ENCODE peak calls at places on chromosomes 3 and 15, in nine cellular contexts. One of them, this sample, is unnamed.

GRCh38 chr3:127822166-127822835 is at the start of gene MGLL:
- DNase-seq in esophagus squamous epithelium: no peak
- DNase-seq in bronchial epithelial cell: peak; percentile 40
- DNase-seq in AG09309: no peak
- DNase-seq in A549: no peak
- DNase-seq in Panc1: no peak
- DNase-seq in GM13976: no peak
- DNase-seq in GM12865: no peak
- DNase-seq in WTC11: peak; percentile 37
- DNase-seq in this sample: peak; percentile 35

GRCh38 chr15:91855684-91856553 is 2.4 kb downstream of the SLCO3A1 start:
- DNase-seq in AG09309: no peak
- DNase-seq in WTC11: peak; percentile 82
- DNase-seq in GM13976: no peak
- DNase-seq in bronchial epithelial cell: peak; percentile 64
- DNase-seq in esophagus squamous epithelium: no peak
- DNase-seq in GM12865: no peak
- DNase-seq in Panc1: no peak
- DNase-seq in A549: peak; percentile 73
- DNase-seq in this sample: no peak

GRCh38 chr3:25033407-25034029 is 394.5 kb upstream of the RARB start:
- DNase-seq in AG09309: no peak
- DNase-seq in WTC11: peak; percentile 59
- DNase-seq in A549: peak; percentile 60
- DNase-seq in bronchial epithelial cell: peak; percentile 35
- DNase-seq in esophagus squamous epithelium: no peak
- DNase-seq in Panc1: peak; percentile 20
- DNase-seq in GM12865: peak; percentile 66
- DNase-seq in GM13976: peak; percentile 25
- DNase-seq in this sample: no peak

GRCh38 chr15:25481208-25481862 is 42.5 kb upstream of the UBE3A start:
- DNase-seq in GM13976: no peak
- DNase-seq in GM12865: no peak
- DNase-seq in AG09309: no peak
- DNase-seq in WTC11: peak; percentile 42
- DNase-seq in bronchial epithelial cell: peak; percentile 68
- DNase-seq in A549: no peak
- DNase-seq in Panc1: no peak
- DNase-seq in esophagus squamous epithelium: no peak
- DNase-seq in this sample: no peak

GRCh38 chr3:134803652-134804051 is 8.6 kb downstream of the EPHB1 start:
- DNase-seq in A549: no peak
- DNase-seq in AG09309: no peak
- DNase-seq in Panc1: no peak
- DNase-seq in GM13976: no peak
- DNase-seq in GM12865: no peak
- DNase-seq in bronchial epithelial cell: no peak
- DNase-seq in WTC11: no peak
- DNase-seq in esophagus squamous epithelium: no peak
- DNase-seq in this sample: no peak

GRCh38 chr3:133763797-133764734 is 17.9 kb downstream of the TF start:
- DNase-seq in WTC11: no peak
- DNase-seq in AG09309: no peak
- DNase-seq in esophagus squamous epithelium: no peak
- DNase-seq in A549: no peak
- DNase-seq in bronchial epithelial cell: no peak
- DNase-seq in GM12865: no peak
- DNase-seq in GM13976: no peak
- DNase-seq in Panc1: no peak
- DNase-seq in this sample: no peak

GRCh38 chr3:140251678-140252077 is 316.7 kb downstream of the CLSTN2 start:
- DNase-seq in bronchial epithelial cell: no peak
- DNase-seq in AG09309: no peak
- DNase-seq in A549: no peak
- DNase-seq in WTC11: no peak
- DNase-seq in esophagus squamous epithelium: no peak
- DNase-seq in GM13976: no peak
- DNase-seq in Panc1: no peak
- DNase-seq in GM12865: no peak
- DNase-seq in this sample: no peak

GRCh38 chr3:157131861-157132260 is 28.1 kb downstream of the CCNL1 start:
- DNase-seq in A549: no peak
- DNase-seq in Panc1: no peak
- DNase-seq in GM12865: no peak
- DNase-seq in esophagus squamous epithelium: no peak
- DNase-seq in GM13976: no peak
- DNase-seq in WTC11: no peak
- DNase-seq in bronchial epithelial cell: peak; percentile 91
- DNase-seq in AG09309: no peak
- DNase-seq in this sample: peak; percentile 41

GRCh38 chr15:42090375-42090774 is 4.0 kb downstream of the PLA2G4D start:
- DNase-seq in A549: no peak
- DNase-seq in WTC11: no peak
- DNase-seq in GM12865: no peak
- DNase-seq in AG09309: no peak
- DNase-seq in Panc1: no peak
- DNase-seq in GM13976: no peak
- DNase-seq in bronchial epithelial cell: no peak
- DNase-seq in esophagus squamous epithelium: no peak
- DNase-seq in this sample: no peak

DNA sequence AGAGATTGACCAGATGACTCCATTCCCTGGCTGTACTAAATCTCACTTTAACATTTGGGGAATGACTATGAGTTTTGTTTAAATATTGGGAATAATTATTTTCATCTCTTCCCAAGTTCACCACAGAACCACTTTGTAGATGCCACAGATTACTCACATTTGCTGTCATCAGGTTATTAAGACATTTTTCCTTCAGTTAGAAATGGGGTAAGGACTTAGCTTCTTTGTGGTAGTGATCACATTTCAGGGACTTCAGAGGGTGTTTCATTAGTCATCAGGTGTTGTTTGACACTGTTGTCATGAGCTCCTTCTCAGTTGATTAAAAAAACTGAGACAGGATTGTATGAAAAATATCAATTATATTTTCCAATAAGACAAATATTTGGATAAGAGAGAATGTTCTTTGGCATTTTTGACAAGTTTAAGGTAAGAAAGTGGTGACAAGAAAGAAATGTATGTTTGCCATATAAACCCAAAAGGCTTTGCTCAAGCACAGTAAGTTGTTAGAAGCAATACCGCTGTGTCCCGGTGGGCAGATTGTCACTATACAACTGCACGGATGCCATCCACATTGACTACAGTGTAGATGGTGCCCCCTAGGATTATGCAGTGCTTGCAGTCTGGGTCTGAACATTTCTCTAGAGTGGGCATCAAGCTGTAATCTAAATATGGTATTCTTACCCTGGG is 22.3 kb downstream of the FBXL2 start:
- DNase-seq in GM12865: no peak
- DNase-seq in bronchial epithelial cell: peak; percentile 95
- DNase-seq in esophagus squamous epithelium: no peak
- DNase-seq in AG09309: peak; percentile 73
- DNase-seq in Panc1: no peak
- DNase-seq in A549: peak; percentile 13
- DNase-seq in WTC11: no peak
- DNase-seq in GM13976: no peak
- DNase-seq in this sample: peak; percentile 81
- TF ChIP-seq CTCF in GM12865: no peak
- TF ChIP-seq CTCF in bronchial epithelial cell: no peak
- TF ChIP-seq CTCF in esophagus squamous epithelium: no peak
- TF ChIP-seq CTCF in AG09309: no peak
- TF ChIP-seq CTCF in Panc1: peak; percentile 6
- TF ChIP-seq CTCF in A549: no peak
- TF ChIP-seq CTCF in WTC11: no peak
- TF ChIP-seq CTCF in GM13976: no peak
- TF ChIP-seq CTCF in this sample: peak; percentile 44

DNA sequence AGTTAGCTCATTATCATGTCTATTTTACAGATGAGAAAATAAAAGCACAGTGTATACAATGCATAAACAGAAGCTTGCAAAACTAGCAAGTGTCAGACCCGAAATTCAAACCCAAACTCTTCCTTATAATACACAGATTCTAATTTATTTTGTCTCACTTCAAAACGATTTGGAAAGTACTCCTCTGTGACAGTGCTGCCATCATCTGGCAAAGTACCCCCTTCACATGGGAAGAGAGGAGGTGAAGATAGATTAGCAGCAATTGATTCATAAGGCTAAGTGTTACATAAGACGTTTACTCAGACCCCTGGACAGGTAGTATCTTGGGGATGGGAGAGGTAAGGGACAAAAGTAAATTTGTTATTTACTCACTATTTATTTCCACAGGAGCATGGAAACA is 744.0 kb upstream of the SGO1 start:
- DNase-seq in esophagus squamous epithelium: no peak
- DNase-seq in WTC11: peak; percentile 33
- DNase-seq in Panc1: no peak
- DNase-seq in A549: no peak
- DNase-seq in AG09309: no peak
- DNase-seq in bronchial epithelial cell: peak; percentile 41
- DNase-seq in GM13976: no peak
- DNase-seq in GM12865: peak; percentile 9
- DNase-seq in this sample: peak; percentile 11
- TF ChIP-seq CTCF in esophagus squamous epithelium: no peak
- TF ChIP-seq CTCF in WTC11: peak; percentile 20
- TF ChIP-seq CTCF in Panc1: no peak
- TF ChIP-seq CTCF in A549: no peak
- TF ChIP-seq CTCF in AG09309: peak; percentile 60
- TF ChIP-seq CTCF in bronchial epithelial cell: peak; percentile 30
- TF ChIP-seq CTCF in GM13976: no peak
- TF ChIP-seq CTCF in GM12865: peak; percentile 28
- TF ChIP-seq CTCF in this sample: peak; percentile 71

DNA sequence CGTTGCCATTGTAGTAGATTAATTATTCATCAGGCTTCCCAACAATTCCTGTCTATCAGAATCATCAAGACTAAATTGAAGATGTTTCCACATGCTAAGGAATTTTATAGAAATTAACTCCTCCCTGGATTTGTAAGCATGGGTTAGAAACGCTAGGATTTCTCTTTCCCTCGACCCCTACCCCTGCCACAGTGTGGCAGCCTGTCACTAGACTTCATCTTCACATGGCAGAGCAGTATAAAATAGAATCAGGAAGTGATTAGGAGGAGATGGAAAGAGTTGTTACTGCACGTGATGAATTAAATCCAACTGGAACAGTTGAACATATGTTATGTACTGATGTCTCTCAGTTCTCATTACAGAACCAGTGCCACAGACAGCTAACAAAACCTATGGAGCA is 129.9 kb upstream of the BNIP2 start:
- DNase-seq in GM13976: no peak
- DNase-seq in esophagus squamous epithelium: no peak
- DNase-seq in A549: no peak
- DNase-seq in AG09309: no peak
- DNase-seq in bronchial epithelial cell: no peak
- DNase-seq in Panc1: no peak
- DNase-seq in GM12865: no peak
- DNase-seq in WTC11: no peak
- DNase-seq in this sample: no peak
- TF ChIP-seq CTCF in GM13976: no peak
- TF ChIP-seq CTCF in esophagus squamous epithelium: no peak
- TF ChIP-seq CTCF in A549: no peak
- TF ChIP-seq CTCF in AG09309: no peak
- TF ChIP-seq CTCF in bronchial epithelial cell: no peak
- TF ChIP-seq CTCF in Panc1: no peak
- TF ChIP-seq CTCF in GM12865: no peak
- TF ChIP-seq CTCF in WTC11: no peak
- TF ChIP-seq CTCF in this sample: no peak

GRCh38 chr15:78290222-78290621 is 9.2 kb downstream of the SKIC8 start:
- DNase-seq in Panc1: no peak
- DNase-seq in GM13976: no peak
- DNase-seq in A549: no peak
- DNase-seq in GM12865: no peak
- DNase-seq in esophagus squamous epithelium: no peak
- DNase-seq in WTC11: no peak
- DNase-seq in bronchial epithelial cell: no peak
- DNase-seq in AG09309: no peak
- DNase-seq in this sample: no peak

GRCh38 chr15:78280289-78281072 is 16.1 kb downstream of the DNAJA4 start:
- DNase-seq in esophagus squamous epithelium: no peak
- DNase-seq in bronchial epithelial cell: no peak
- DNase-seq in A549: no peak
- DNase-seq in Panc1: no peak
- DNase-seq in WTC11: no peak
- DNase-seq in AG09309: no peak
- DNase-seq in GM12865: no peak
- DNase-seq in GM13976: no peak
- DNase-seq in this sample: no peak

GRCh38 chr15:78282324-78282723 is 17.1 kb downstream of the SKIC8 start:
- DNase-seq in GM12865: no peak
- DNase-seq in bronchial epithelial cell: no peak
- DNase-seq in AG09309: no peak
- DNase-seq in Panc1: no peak
- DNase-seq in GM13976: no peak
- DNase-seq in A549: no peak
- DNase-seq in esophagus squamous epithelium: no peak
- DNase-seq in WTC11: no peak
- DNase-seq in this sample: no peak

DNA sequence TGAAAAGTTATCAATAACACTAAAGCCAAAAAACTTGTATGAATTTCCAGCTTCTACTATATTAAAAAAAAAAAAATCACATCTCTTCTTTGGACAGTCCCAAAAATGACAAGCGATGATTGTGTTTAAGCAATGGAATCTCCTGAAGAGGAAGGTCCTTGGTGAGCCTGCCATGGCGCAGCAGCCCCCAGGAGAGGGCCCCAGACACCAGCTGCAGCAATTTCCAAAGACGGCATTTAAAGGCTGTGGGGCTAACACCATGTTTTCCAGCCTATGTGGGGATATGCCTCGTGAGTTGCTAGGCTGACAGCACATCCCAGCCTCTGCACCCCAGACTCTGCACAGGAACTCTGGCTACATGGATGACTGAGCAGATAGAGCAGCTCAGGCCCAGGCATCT is 14.7 kb downstream of the SKIC8 start:
- DNase-seq in bronchial epithelial cell: no peak
- DNase-seq in WTC11: no peak
- DNase-seq in GM12865: no peak
- DNase-seq in esophagus squamous epithelium: no peak
- DNase-seq in A549: no peak
- DNase-seq in GM13976: no peak
- DNase-seq in AG09309: no peak
- DNase-seq in Panc1: no peak
- DNase-seq in this sample: no peak
- TF ChIP-seq CTCF in bronchial epithelial cell: no peak
- TF ChIP-seq CTCF in WTC11: no peak
- TF ChIP-seq CTCF in GM12865: no peak
- TF ChIP-seq CTCF in esophagus squamous epithelium: no peak
- TF ChIP-seq CTCF in A549: no peak
- TF ChIP-seq CTCF in GM13976: no peak
- TF ChIP-seq CTCF in AG09309: peak; percentile 13
- TF ChIP-seq CTCF in Panc1: peak; percentile 29
- TF ChIP-seq CTCF in this sample: no peak

GRCh38 chr3:186277268-186277909 is 84.6 kb downstream of the DGKG start:
- DNase-seq in GM13976: no peak
- DNase-seq in bronchial epithelial cell: peak; percentile 66
- DNase-seq in esophagus squamous epithelium: no peak
- DNase-seq in Panc1: no peak
- DNase-seq in A549: no peak
- DNase-seq in AG09309: no peak
- DNase-seq in GM12865: no peak
- DNase-seq in WTC11: no peak
- DNase-seq in this sample: peak; percentile 59
- TF ChIP-seq CTCF in GM13976: no peak
- TF ChIP-seq CTCF in bronchial epithelial cell: peak; percentile 75
- TF ChIP-seq CTCF in esophagus squamous epithelium: peak; percentile 51
- TF ChIP-seq CTCF in Panc1: peak; percentile 68
- TF ChIP-seq CTCF in A549: peak; percentile 53
- TF ChIP-seq CTCF in AG09309: peak; percentile 66
- TF ChIP-seq CTCF in GM12865: no peak
- TF ChIP-seq CTCF in WTC11: no peak
- TF ChIP-seq CTCF in this sample: peak; percentile 78

This sample was measured in HFFc6.